ENCODE peak calls at places on chromosome 10, in four cellular contexts. W, K, F and M are unnamed samples.

GRCh38 chr10:14971867-14972448 is 12.8 kb downstream of the MEIG1 start:
- DNase-seq in W (no peak), F (no peak), K (peak; percentile 33), M (peak; percentile 46)

GRCh38 chr10:117544729-117545140 is 2.2 kb downstream of the EMX2 start:
- DNase-seq in F (no peak), W (no peak), K (no peak), M (no peak)

GRCh38 chr10:99784731-99785441 is 2.4 kb downstream of the ABCC2 start:
- DNase-seq in F (no peak), K (no peak), W (no peak), M (no peak)

GRCh38 chr10:77081411-77082010 is 556.1 kb downstream of the KCNMA1 start:
- DNase-seq in K (no peak), W (no peak), F (no peak), M (no peak)

GRCh38 chr10:78976825-78977760 is 91.7 kb upstream of the ZMIZ1 start:
- DNase-seq in W (no peak), F (no peak), K (no peak), M (no peak)

GRCh38 chr10:74728225-74728624 is 98.2 kb upstream of the KAT6B start:
- DNase-seq in F (no peak), W (no peak), K (no peak), M (no peak)

GRCh38 chr10:20623561-20623960 is 273.6 kb downstream of the NEBL start:
- DNase-seq in K (no peak), W (no peak), F (no peak), M (no peak)

GRCh38 chr10:91668935-91669334 is 36.1 kb upstream of the PPP1R3C start:
- DNase-seq in F (no peak), W (no peak), K (no peak), M (no peak)

GRCh38 chr10:6141296-6142151 is 52.7 kb downstream of the RBM17 start:
- DNase-seq in K (no peak), F (peak; percentile 40), W (no peak), M (no peak)

DNA sequence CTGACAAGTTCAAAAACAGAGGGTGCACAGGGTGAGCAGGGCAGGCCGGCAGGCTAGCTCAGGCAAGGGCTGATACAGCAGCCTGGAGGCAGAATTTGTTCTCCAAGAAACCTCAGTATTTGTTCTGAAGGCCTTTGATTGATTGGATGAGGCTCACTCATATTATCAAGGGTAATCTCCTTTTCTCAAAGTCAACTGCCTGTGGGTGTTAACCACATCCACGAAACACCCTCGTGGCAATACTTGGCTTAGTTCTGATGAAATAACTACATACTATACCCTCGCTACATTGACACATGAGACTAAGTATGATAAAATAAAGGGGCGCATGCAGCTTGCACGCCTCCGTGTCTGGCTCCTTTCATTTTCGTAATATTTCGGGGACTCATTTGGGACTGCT is 4.4 kb upstream of the PPP2R2D start:
- DNase-seq in F (no peak), K (no peak), W (no peak), M (peak; percentile 82)
- H3K36me3 ChIP-seq in F (no peaks in the 10 kb centered on the region), K (no peaks in the 10 kb centered on the region), W (no peaks in the 10 kb centered on the region), M (no peaks in the 10 kb centered on the region)

DNA sequence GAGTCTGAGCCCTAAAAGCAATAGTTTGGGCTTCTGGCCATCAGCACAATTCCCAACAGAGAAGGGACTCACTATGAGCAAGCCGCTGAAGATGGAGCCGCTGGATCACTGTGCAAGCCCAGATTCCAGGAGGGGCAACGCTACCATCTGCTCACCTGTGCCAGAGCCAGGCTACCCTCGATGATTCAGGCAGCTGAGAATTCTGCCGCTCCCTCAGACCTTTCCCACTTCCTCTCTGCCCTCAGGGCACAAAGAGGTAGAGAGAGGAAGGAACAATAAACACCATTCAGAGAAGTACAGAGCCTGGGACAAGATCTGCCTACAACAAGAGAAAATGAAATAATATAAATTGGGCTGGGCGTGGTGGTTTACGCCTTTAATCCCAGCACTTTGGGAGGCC is 98.1 kb downstream of the MYOF start:
- DNase-seq in K (no peak), F (no peak), W (no peak), M (no peak)
- H3K36me3 ChIP-seq in K (no peaks in the 10 kb centered on the region), F (no peaks in the 10 kb centered on the region), W (peaks cover 62% of the 10 kb centered on the region), M (no peaks in the 10 kb centered on the region)

GRCh38 chr10:113023017-113023416 is 73.0 kb downstream of the TCF7L2 start:
- DNase-seq in W (peak; percentile 69), F (no peak), K (no peak), M (no peak)
- H3K36me3 ChIP-seq in W (no peaks in the 10 kb centered on the region), F (no peaks in the 10 kb centered on the region), K (no peaks in the 10 kb centered on the region), M (no peaks in the 10 kb centered on the region)

DNA sequence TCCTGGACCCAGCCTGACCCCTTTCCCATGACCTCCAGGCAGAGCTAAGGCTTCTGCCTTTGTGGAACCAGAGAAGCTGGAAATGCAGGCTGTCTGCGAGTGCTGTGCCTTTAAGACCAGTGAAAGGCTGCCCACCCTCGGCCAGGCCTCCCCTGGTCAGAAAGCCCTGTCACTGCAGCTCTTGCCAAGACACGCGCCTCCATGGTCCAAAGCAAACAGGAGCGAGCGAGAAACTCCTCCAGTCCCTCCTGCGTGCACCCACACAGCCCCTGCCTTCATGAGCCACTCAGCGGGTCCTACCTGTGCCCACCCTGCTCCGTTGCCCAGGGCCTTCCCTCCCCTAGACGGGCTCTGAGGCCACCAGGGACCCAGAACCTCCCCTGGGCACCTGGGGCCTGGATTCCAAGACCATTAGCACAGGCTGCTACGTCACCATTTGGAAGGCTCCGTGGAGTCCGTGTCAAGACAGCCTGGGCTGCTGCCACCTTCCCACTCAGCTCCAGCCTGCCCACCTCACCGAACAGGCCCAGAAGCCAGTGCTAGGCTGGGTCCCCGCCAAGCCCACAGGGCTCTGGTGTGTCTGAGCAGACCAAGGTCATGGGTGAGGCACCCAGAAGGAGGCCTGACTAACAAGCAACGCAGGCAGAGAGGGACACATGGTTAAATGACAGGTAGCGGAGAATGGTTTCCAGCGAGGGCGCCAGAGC is 144.5 kb downstream of the NEURL1 start:
- DNase-seq in F (peak; percentile 66), K (no peak), W (no peak), M (no peak)
- H3K36me3 ChIP-seq in F (no peaks in the 10 kb centered on the region), K (no peaks in the 10 kb centered on the region), W (peaks cover 10% of the 10 kb centered on the region), M (no peaks in the 10 kb centered on the region)

DNA sequence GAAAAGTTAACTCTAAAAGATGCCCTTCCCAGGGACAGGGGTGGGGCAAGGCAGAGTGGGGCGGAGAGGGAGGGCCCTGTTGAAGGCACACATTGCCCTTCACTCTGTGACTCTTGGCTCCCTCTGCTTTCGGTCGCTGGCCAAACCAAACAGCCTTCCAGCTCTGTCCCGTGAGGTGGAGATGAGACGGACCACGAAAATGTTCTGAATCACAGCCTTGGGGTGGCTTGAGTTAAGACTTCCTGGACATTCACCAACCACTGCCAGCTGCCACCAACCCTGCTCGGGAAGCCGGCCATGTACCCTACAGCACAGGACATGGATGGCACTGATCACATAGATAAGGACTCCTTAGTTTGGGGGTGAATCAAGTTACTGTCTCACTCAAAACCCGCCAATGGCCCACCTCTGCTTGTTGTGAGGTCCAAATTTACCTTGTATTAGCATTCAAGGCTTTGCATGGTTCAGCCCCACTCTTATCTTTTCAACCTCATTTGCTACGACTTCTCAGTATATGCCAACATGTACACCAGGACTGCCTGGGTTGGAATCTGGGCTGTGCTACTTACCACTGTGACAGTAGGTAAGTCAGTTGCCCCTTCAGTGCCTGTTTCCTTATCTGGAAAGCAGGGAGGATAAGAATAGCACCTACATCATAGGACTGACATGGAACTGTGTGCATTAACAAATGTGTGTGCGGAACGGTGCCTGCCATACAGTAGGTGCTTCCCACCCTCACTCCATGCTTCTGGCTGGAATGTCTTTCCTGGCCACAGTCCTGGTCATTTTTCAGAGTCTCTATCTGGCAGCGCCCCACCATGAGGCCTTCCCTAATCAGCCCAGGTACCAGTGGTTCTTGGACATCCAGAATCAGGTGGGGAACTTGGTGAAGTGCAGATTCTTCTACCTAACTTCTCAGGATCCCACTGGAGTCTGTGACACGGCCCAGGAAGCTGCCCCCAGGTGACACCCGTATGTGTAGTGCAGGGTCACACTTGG is 28.0 kb downstream of the ITPRIP start:
- DNase-seq in W (no peak), F (peak; percentile 44), K (no peak), M (no peak)
- H3K36me3 ChIP-seq in W (peaks cover 64% of the 10 kb centered on the region), F (peaks cover 17% of the 10 kb centered on the region), K (peaks cover 21% of the 10 kb centered on the region), M (peaks cover 28% of the 10 kb centered on the region)

GRCh38 chr10:16792675-16793074 is 24.5 kb downstream of the RSU1 start:
- DNase-seq in F (no peak), K (no peak), W (no peak), M (no peak)
- H3K36me3 ChIP-seq in F (no peaks in the 10 kb centered on the region), K (no peaks in the 10 kb centered on the region), W (no peaks in the 10 kb centered on the region), M (no peaks in the 10 kb centered on the region)

GRCh38 chr10:48882881-48883280 is 56.8 kb downstream of the LRRC18 start:
- DNase-seq in F (no peak), W (no peak), K (no peak), M (no peak)
- H3K36me3 ChIP-seq in F (no peaks in the 10 kb centered on the region), W (no peaks in the 10 kb centered on the region), K (no peaks in the 10 kb centered on the region), M (no peaks in the 10 kb centered on the region)

DNA sequence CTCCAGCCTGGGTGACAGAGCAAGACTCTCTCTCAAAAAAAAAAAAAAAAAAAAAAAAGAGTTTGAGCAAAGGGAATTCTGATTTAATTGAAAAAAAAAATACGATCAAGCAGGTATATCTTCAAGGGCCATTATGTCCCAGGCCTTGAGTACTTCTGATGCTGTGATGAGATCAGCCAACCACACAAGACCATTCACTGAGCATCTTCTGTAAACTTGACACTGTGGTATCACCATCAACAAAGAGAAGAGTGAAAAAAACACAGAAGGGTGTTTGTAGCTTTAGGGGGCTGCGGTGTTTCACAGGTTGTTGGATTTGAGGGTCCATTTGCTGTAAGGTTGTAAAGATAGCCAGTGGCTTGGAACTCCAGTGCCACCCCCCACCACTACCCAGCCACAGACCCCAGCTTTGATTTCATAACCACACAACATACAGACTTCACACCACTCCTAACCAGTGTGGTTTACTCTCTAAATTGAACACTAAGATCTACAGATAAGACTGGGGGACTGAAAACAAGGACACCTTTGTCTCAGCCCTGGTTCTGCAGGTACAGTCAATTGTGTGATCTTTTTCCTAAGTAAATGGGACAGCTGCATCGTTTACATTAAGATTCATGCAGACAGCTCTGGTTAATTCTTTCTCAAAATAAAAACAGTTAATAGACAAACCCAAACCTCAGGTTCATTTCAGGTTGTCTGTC is 66.4 kb downstream of the CDC123 start:
- DNase-seq in W (no peak), F (no peak), K (no peak), M (no peak)
- H3K36me3 ChIP-seq in W (no peaks in the 10 kb centered on the region), F (no peaks in the 10 kb centered on the region), K (no peaks in the 10 kb centered on the region), M (no peaks in the 10 kb centered on the region)